ENCODE peak calls at places on chromosome 21, in nine cellular contexts. C is progenitor cell of endocrine pancreas, T is uterus, Z is body of pancreas, K is Panc1, N is GM13976, V is AG04449, H is lower lobe of right lung, W is PC-9. G is an unnamed sample.

GRCh38 chr21:44517175-44517899 is 22.7 kb downstream of the KRTAP10-1 start:
- DNase-seq in H (peak), N (no peak), Z (peak), K (no peak), C (no peak), T (no peak), W (no peak), V (no peak), G (no peak)

GRCh38 chr21:39454949-39455668 is 3.3 kb downstream of the SH3BGR start:
- DNase-seq in W (no peak), H (no peak), Z (no peak), C (no peak), K (no peak), T (no peak), V (no peak), N (no peak), G (no peak)

GRCh38 chr21:45556645-45557601 is 14.7 kb upstream of the SLC19A1 start:
- DNase-seq in W (no peak), K (no peak), T (no peak), V (no peak), N (no peak), C (no peak), Z (no peak), H (peak), G (no peak)

GRCh38 chr21:44914176-44914874 is 6.4 kb downstream of the ITGB2 start:
- DNase-seq in Z (peak), N (peak), W (no peak), H (peak), V (no peak), C (no peak), T (no peak), K (no peak), G (no peak)

GRCh38 chr21:33981341-33982101 is 65.9 kb upstream of the ATP5PO start:
- DNase-seq in C (no peak), T (no peak), V (no peak), W (no peak), H (no peak), K (no peak), Z (no peak), N (no peak), G (no peak)

GRCh38 chr21:38567577-38568360 is 69.5 kb upstream of the ERG start:
- DNase-seq in C (no peak), H (no peak), W (no peak), V (no peak), N (no peak), T (no peak), K (no peak), Z (no peak), G (no peak)

GRCh38 chr21:42677339-42678117 is 24.1 kb downstream of the PDE9A start:
- DNase-seq in V (no peak), W (peak), N (no peak), H (no peak), C (no peak), Z (no peak), K (no peak), T (no peak), G (no peak)

GRCh38 chr21:46124083-46124925 is 26.4 kb downstream of the COL6A2 start:
- DNase-seq in N (no peak), K (no peak), Z (no peak), W (no peak), V (no peak), H (no peak), C (peak), T (peak), G (peak)

GRCh38 chr21:17542371-17542992 is 29.6 kb downstream of the CXADR start:
- DNase-seq in C (no peak), T (peak), V (no peak), K (no peak), Z (no peak), N (no peak), H (no peak), W (no peak), G (no peak)

GRCh38 chr21:42039911-42040351 is 29.8 kb upstream of the ZBTB21 start:
- DNase-seq in C (no peak), Z (no peak), N (no peak), V (peak), W (no peak), T (peak), K (no peak), H (peak), G (no peak)

GRCh38 chr21:34073749-34074282 is 438 bp downstream of the MRPS6 start:
- DNase-seq in Z (no peak), K (no peak), N (peak), W (no peak), H (peak), C (peak), T (no peak), V (no peak), G (no peak)

GRCh38 chr21:45104560-45104959 is 30.2 kb downstream of the ADARB1 start:
- DNase-seq in Z (peak), W (no peak), K (no peak), T (no peak), C (no peak), N (no peak), V (no peak), H (no peak), G (no peak)

GRCh38 chr21:25568230-25568629 is 39.1 kb downstream of the MRPL39 start:
- DNase-seq in T (peak), V (no peak), Z (peak), C (no peak), K (no peak), N (no peak), H (peak), W (no peak), G (no peak)

GRCh38 chr21:43196789-43197188 is 28.0 kb downstream of the CRYAA start:
- DNase-seq in K (no peak), Z (peak), V (no peak), C (peak), T (no peak), H (no peak), W (peak), N (no peak), G (peak)

GRCh38 chr21:42622284-42622683 is 31.1 kb upstream of the PDE9A start:
- DNase-seq in Z (no peak), V (no peak), C (no peak), W (no peak), K (no peak), T (peak), N (no peak), H (no peak), G (no peak)

GRCh38 chr21:16755061-16755460 is 757.8 kb upstream of the CXADR start:
- DNase-seq in N (no peak), W (no peak), Z (no peak), V (no peak), K (no peak), H (no peak), C (no peak), T (no peak), G (no peak)

GRCh38 chr21:45539796-45540600 is 2.2 kb downstream of the SLC19A1 start:
- DNase-seq in V (no peak), K (no peak), N (no peak), T (no peak), C (no peak), H (peak), Z (no peak), W (no peak), G (no peak)

GRCh38 chr21:45747802-45748445 is 104.4 kb downstream of the PCBP3 start:
- DNase-seq in H (no peak), N (no peak), K (no peak), W (peak), V (no peak), C (no peak), T (no peak), Z (no peak), G (no peak)

GRCh38 chr21:42836767-42837301 is 42.5 kb downstream of the WDR4 start:
- DNase-seq in H (no peak), C (peak), T (no peak), N (peak), K (no peak), W (no peak), Z (no peak), V (no peak), G (peak)

GRCh38 chr21:41583274-41583790 is 75.4 kb upstream of the TMPRSS2 start:
- DNase-seq in T (no peak), V (no peak), H (peak), W (peak), N (no peak), Z (peak), C (no peak), K (peak), G (no peak)

GRCh38 chr21:19541612-19542011 is 1138.0 kb upstream of the TMPRSS15 start:
- DNase-seq in T (no peak), V (no peak), K (no peak), N (no peak), W (no peak), H (no peak), Z (peak), C (no peak), G (no peak)

GRCh38 chr21:46622226-46622625 is 13.2 kb upstream of the PRMT2 start:
- DNase-seq in T (no peak), W (no peak), H (peak), C (no peak), V (no peak), K (no peak), N (no peak), Z (peak), G (no peak)

GRCh38 chr21:41322496-41323382 is 6.1 kb downstream of the FAM3B start:
- DNase-seq in W (no peak), Z (no peak), H (no peak), K (no peak), T (no peak), N (no peak), V (no peak), C (peak), G (no peak)

GRCh38 chr21:39187141-39187540 is 3.9 kb upstream of the PSMG1 start:
- DNase-seq in Z (no peak), H (no peak), V (no peak), W (no peak), T (no peak), C (no peak), N (no peak), K (no peak), G (no peak)

GRCh38 chr21:15976807-15977206 is 247.0 kb downstream of the USP25 start:
- DNase-seq in V (no peak), C (no peak), Z (no peak), T (no peak), W (no peak), N (no peak), K (no peak), H (no peak), G (no peak)

GRCh38 chr21:44298301-44298700 is 1.6 kb upstream of the PFKL start:
- DNase-seq in H (no peak), W (no peak), T (no peak), N (no peak), C (no peak), V (no peak), K (no peak), Z (no peak), G (no peak)

GRCh38 chr21:23452384-23453083 is 2154.7 kb downstream of the MRPL39 start:
- DNase-seq in C (peak), W (no peak), V (no peak), K (peak), H (no peak), Z (peak), T (no peak), N (no peak), G (no peak)

GRCh38 chr21:41615613-41616012 is 107.7 kb upstream of the TMPRSS2 start:
- DNase-seq in Z (no peak), K (no peak), N (no peak), T (no peak), W (no peak), C (no peak), V (peak), H (no peak), G (no peak)

GRCh38 chr21:38948377-38948776 is 142.6 kb downstream of the ETS2 start:
- DNase-seq in C (no peak), T (no peak), W (no peak), V (no peak), Z (no peak), N (no peak), H (no peak), K (no peak), G (no peak)

GRCh38 chr21:29053011-29053553 is 20.4 kb downstream of the CCT8 start:
- DNase-seq in N (no peak), Z (no peak), V (no peak), K (no peak), H (no peak), W (no peak), C (no peak), T (no peak), G (no peak)

GRCh38 chr21:43193651-43194302 is 25.0 kb downstream of the CRYAA start:
- DNase-seq in C (peak), V (peak), T (no peak), Z (peak), W (peak), K (no peak), H (no peak), N (no peak), G (peak)

GRCh38 chr21:43297989-43298388 is 128.9 kb downstream of the SIK1 start:
- DNase-seq in V (no peak), K (no peak), N (no peak), Z (no peak), H (peak), W (no peak), T (no peak), C (no peak), G (no peak)

GRCh38 chr21:16264314-16264713 is 534.5 kb downstream of the USP25 start:
- DNase-seq in V (no peak), K (no peak), C (no peak), H (no peak), W (no peak), N (no peak), Z (no peak), T (no peak), G (no peak)

GRCh38 chr21:35203093-35204021 is 154.3 kb upstream of the RUNX1 start:
- DNase-seq in Z (no peak), K (no peak), C (no peak), N (no peak), H (no peak), V (no peak), W (no peak), T (no peak), G (no peak)
- TF ChIP-seq CTCF in Z (no peak), K (no peak), C (no peak), N (no peak), H (no peak), V (no peak), W (no peak), T (no peak), G (no peak)

DNA sequence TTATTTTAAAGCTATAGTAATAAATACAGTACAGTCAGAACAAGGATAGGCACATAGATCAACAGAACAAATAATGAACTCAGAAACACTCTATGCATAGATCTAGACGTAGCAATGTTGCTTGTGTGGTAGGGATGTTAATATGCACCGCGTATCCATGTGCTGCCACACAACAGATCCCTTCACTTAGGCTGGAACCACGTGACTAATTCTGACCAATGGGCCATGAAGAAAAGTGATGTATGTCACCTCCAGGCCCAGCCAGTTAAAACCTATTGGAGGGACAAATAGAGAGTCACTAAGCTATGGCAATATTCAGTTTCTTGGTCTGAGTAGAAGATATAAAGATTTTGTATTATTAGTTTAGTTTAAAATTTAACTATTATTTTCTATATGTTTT is 91.4 kb downstream of the ADAMTS1 start:
- DNase-seq in Z (no peak), V (no peak), C (no peak), H (no peak), K (no peak), W (no peak), N (no peak), T (no peak), G (no peak)
- TF ChIP-seq CTCF in Z (no peak), V (no peak), C (no peak), H (no peak), K (no peak), W (no peak), N (no peak), T (no peak), G (no peak)

DNA sequence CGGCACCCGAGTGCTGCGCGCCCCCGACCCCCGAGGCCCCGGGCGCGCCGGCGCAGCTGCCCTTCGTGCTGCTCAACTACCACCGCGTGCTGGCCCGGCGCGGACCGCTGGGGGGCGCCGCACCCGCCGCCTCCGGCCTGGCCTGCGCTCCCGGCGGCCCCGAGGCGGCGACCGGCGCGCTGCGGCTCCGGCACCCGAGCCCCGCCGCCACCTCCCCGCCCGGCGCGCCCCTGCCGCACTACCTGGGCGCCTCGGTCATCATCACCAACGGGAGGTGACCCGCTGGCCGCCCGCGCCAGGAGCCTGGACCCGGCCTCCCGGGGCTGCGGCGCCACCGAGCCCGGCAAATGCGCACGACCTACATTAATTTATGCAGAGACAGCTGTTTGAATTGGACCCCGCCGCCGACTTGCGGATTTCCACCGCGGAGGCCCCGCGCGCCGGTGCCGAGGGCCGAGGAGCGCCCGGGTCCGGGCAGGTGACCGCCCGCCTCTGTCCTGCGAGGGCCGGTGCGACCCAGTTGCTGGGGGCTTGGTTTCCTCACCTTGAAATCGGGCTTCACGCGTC is 49.0 kb downstream of the SIM2 start:
- DNase-seq in H (no peak), Z (peak), W (peak), V (no peak), K (no peak), C (peak), N (peak), T (no peak), G (peak)
- TF ChIP-seq CTCF in H (no peak), Z (no peak), W (no peak), V (peak), K (peak), C (peak), N (peak), T (peak), G (no peak)

DNA sequence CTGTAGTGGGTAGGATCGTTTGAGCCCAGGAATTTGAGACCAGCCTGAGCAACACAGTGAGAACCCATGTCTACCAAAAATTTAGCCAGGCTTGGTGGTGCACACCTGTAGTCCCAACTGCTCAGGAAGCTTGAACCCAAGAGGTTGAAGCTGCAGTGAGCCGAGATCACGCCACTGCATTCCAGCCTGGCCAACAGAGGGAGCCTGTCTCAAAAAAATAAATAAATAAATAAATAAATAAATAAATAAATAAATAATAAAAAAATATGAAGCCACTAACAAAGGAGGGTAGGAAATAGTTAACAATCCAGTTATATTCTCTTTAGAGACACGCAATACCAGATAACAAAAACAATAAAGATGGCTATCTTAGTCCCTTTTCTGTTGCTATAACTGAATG is 11.9 kb upstream of the CBR3 start:
- DNase-seq in V (no peak), H (no peak), N (no peak), K (no peak), Z (no peak), W (no peak), T (no peak), C (no peak), G (no peak)
- TF ChIP-seq CTCF in V (no peak), H (peak), N (no peak), K (peak), Z (peak), W (peak), T (peak), C (peak), G (peak)

GRCh38 chr21:26835027-26835713 is 10.0 kb downstream of the ADAMTS1 start:
- DNase-seq in Z (no peak), H (no peak), K (no peak), T (no peak), W (no peak), C (no peak), N (no peak), V (peak), G (no peak)

GRCh38 chr21:26833460-26833939 is 11.7 kb downstream of the ADAMTS1 start:
- DNase-seq in Z (no peak), C (no peak), H (no peak), V (no peak), T (no peak), N (no peak), W (no peak), K (no peak), G (no peak)

GRCh38 chr21:26835714-26836265 is 9.4 kb downstream of the ADAMTS1 start:
- DNase-seq in T (no peak), H (no peak), C (no peak), N (no peak), Z (no peak), K (no peak), V (no peak), W (no peak), G (no peak)

GRCh38 chr21:26833011-26833410 is 12.2 kb downstream of the ADAMTS1 start:
- DNase-seq in W (no peak), T (no peak), K (no peak), Z (no peak), H (no peak), V (no peak), N (no peak), C (no peak), G (no peak)

GRCh38 chr21:26834181-26834945 is 10.8 kb downstream of the ADAMTS1 start:
- DNase-seq in H (no peak), K (no peak), N (no peak), W (no peak), V (no peak), C (no peak), T (no peak), Z (no peak), G (no peak)
- TF ChIP-seq CTCF in H (peak), K (no peak), N (no peak), W (no peak), V (peak), C (peak), T (peak), Z (no peak), G (peak)

GRCh38 chr21:27804515-27804914 is 837.6 kb upstream of the ADAMTS5 start:
- DNase-seq in K (no peak), W (no peak), V (no peak), Z (no peak), C (no peak), T (no peak), N (no peak), H (no peak), G (no peak)

GRCh38 chr21:27799861-27800260 is 833.0 kb upstream of the ADAMTS5 start:
- DNase-seq in V (no peak), K (no peak), W (no peak), C (no peak), T (no peak), N (no peak), Z (no peak), H (no peak), G (no peak)

GRCh38 chr21:27803571-27803970 is 836.7 kb upstream of the ADAMTS5 start:
- DNase-seq in V (no peak), N (no peak), W (no peak), K (no peak), C (no peak), H (no peak), T (no peak), Z (no peak), G (no peak)

GRCh38 chr21:27805696-27806095 is 838.8 kb upstream of the ADAMTS5 start:
- DNase-seq in C (no peak), V (no peak), N (no peak), K (no peak), W (no peak), T (no peak), Z (no peak), H (no peak), G (no peak)

DNA sequence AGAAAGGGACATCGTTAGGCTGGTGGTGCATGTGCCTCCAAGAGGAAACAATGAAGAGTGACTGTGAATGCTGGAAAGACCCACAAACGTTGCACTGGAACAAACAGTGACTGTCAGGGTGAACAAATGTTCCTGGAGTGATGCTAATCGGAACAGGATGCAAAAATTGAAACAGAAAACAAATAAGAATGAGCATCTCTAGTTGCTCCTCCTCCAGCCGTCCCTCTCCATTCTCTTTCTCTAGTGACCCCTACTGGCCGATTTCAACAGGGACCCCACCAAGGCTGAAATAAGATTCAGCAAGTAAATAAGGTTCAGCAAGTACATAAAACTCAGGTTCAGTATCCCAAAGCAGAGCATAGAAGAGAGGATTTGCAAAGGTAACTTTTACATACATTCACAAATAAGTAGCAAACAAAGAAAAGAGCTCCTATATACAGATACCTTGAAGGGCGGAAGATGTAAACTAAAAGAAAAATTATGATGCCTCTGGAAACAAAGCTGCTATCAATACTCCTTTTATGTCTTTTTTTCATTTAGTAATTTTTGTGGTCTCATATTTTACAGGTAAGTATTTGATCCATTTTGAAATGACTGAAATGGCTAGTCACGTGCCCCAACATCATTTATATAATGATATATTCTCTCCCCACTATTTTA is 836.1 kb upstream of the ADAMTS5 start:
- DNase-seq in N (peak), W (no peak), T (peak), V (no peak), Z (peak), H (no peak), C (no peak), K (no peak), G (no peak)
- TF ChIP-seq CTCF in N (peak), W (no peak), T (peak), V (peak), Z (peak), H (peak), C (peak), K (peak), G (no peak)

G was measured in mesothelial cell of epicardium.